ENCODE peak calls at places on chromosomes 11 and 22, in four cellular contexts. E, M, T and W are unnamed samples.

GRCh38 chr11:93655047-93655446 is 6.4 kb upstream of the CEP295 start:
- DNase-seq in E (no peak), T (no peak), M (no peak), W (no peak)

GRCh38 chr22:40426671-40427070 is 56.3 kb downstream of the SGSM3 start:
- DNase-seq in M (no peak), T (no peak), E (no peak), W (no peak)

GRCh38 chr11:116136987-116137674 is 632.9 kb upstream of the CADM1 start:
- DNase-seq in T (no peak), E (no peak), M (no peak), W (no peak)

GRCh38 chr11:91527380-91528030 is 697.1 kb upstream of the FAT3 start:
- DNase-seq in E (no peak), M (no peak), T (peak), W (no peak)

GRCh38 chr11:102831128-102831708 is 12.2 kb downstream of the MMP3 start:
- DNase-seq in E (peak), T (peak), M (peak), W (peak)

GRCh38 chr11:61771995-61772455 is 19.6 kb downstream of the MYRF start:
- DNase-seq in E (no peak), M (no peak), T (peak), W (no peak)

GRCh38 chr22:46447906-46448669 is 89.3 kb downstream of the CELSR1 start:
- DNase-seq in M (peak), T (no peak), E (no peak), W (no peak)

GRCh38 chr22:43829904-43830851 is 18.1 kb upstream of the EFCAB6 start:
- DNase-seq in E (no peak), T (no peak), M (peak), W (no peak)

GRCh38 chr11:128349650-128350296 is 237.6 kb downstream of the ETS1 start:
- DNase-seq in E (no peak), T (no peak), M (no peak), W (no peak)

GRCh38 chr11:63277345-63277943 is 34.0 kb upstream of the SLC22A25 start:
- DNase-seq in T (no peak), M (no peak), E (peak), W (no peak)
- TF ChIP-seq CTCF in T (no peak), M (no peak), E (peak), W (no peak)

GRCh38 chr11:73359930-73360742 is 16.1 kb upstream of the RELT start:
- DNase-seq in M (no peak), E (peak), T (peak), W (no peak)

GRCh38 chr11:73361953-73362776 is 14.0 kb upstream of the RELT start:
- DNase-seq in T (peak), E (no peak), M (no peak), W (no peak)

GRCh38 chr11:73365352-73366264 is 10.6 kb upstream of the RELT start:
- DNase-seq in M (no peak), E (no peak), T (no peak), W (no peak)

GRCh38 chr11:73360743-73361369 is 15.3 kb upstream of the RELT start:
- DNase-seq in T (no peak), E (no peak), M (no peak), W (no peak)

DNA sequence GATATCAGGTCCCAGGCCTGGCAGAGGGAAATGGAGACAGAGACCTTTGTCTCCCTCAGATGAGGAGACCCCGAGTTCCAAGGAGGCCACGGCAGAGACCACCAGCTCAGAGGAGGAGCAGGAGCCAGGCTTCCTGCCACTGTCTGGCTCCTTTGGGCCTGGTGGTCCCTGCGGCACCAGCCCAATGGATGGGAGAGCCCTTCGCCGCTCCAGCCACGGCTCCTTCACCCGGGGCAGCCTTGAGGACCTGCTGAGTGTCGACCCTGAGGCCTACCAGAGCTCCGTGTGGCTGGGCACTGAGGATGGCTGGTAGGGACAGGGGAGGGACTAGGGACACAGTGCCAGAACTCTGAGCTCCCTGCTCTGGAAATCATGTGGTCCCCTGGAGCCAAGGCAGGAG is 13.1 kb upstream of the RELT start:
- DNase-seq in M (no peak), E (no peak), T (no peak), W (no peak)
- TF ChIP-seq CTCF in M (no peak), E (no peak), T (no peak), W (no peak)

GRCh38 chr11:125724125-125724524 is 22.0 kb upstream of the PATE1 start:
- DNase-seq in E (peak), M (no peak), T (peak), W (peak)
- TF ChIP-seq CTCF in E (peak), M (no peak), T (peak), W (peak)

GRCh38 chr22:26757496-26757895 is 100.1 kb downstream of the MIAT start:
- DNase-seq in T (no peak), M (no peak), E (no peak), W (no peak)

GRCh38 chr22:26751217-26751616 is 93.8 kb downstream of the MIAT start:
- DNase-seq in T (peak), M (no peak), E (no peak), W (no peak)

GRCh38 chr22:26748845-26749244 is 91.5 kb downstream of the MIAT start:
- DNase-seq in E (no peak), M (no peak), T (no peak), W (no peak)

GRCh38 chr22:26756675-26757293 is 99.4 kb downstream of the MIAT start:
- DNase-seq in E (no peak), T (peak), M (peak), W (peak)

GRCh38 chr22:26753125-26753862 is 95.9 kb downstream of the MIAT start:
- DNase-seq in T (peak), M (no peak), E (no peak), W (no peak)
- TF ChIP-seq CTCF in T (peak), M (no peak), E (no peak), W (peak)

GRCh38 chr11:134861490-134862107 is 449.6 kb upstream of the B3GAT1 start:
- DNase-seq in M (no peak), T (no peak), E (no peak), W (no peak)
- TF ChIP-seq CTCF in M (no peak), T (peak), E (no peak), W (peak)

DNA sequence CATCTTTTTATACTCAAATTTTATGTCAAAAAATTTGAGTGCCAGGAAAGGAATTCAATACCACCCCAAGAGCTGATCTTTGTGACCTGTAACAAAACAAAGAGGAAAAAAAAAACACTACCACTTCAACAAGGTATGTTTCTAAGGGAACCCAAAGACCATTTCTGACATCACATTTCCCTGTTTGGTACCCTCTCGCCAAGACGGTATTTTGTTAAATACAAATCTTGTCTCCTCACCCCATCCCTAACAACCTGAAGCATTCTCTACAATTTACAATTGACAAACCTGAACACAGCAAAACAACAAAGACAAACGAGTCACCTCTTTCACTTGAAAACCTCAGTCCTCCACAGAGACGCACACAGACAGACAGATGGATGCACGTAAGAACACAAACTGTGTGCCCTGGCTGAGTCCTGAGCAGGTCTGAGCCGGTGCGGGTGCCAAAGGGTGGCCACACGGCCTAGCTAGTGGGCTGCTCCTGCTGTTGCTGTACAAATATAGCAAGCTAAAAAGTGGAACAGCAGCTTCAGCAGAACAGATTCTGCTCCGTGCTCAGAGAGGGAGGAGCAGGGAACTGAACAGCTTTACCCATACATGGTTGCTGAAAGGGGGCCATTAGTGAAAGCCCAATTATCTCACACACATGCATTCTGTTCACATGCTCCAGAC is 28.6 kb downstream of the CELF1 start:
- DNase-seq in E (no peak), T (no peak), M (no peak), W (no peak)
- TF ChIP-seq CTCF in E (no peak), T (no peak), M (no peak), W (no peak)

GRCh38 chr11:81237139-81237538 is 1496.5 kb downstream of the FAM181B start:
- DNase-seq in E (peak), M (no peak), T (peak), W (no peak)
- TF ChIP-seq CTCF in E (peak), M (peak), T (peak), W (no peak)

GRCh38 chr11:3958301-3958700 is 102.8 kb downstream of the STIM1 start:
- DNase-seq in T (peak), E (no peak), M (no peak), W (no peak)

GRCh38 chr11:3959918-3960295 is 104.4 kb downstream of the STIM1 start:
- DNase-seq in E (no peak), T (no peak), M (no peak), W (peak)

GRCh38 chr11:3956748-3957147 is 101.3 kb downstream of the STIM1 start:
- DNase-seq in M (no peak), E (no peak), T (no peak), W (no peak)

GRCh38 chr11:3957437-3957836 is 102.0 kb downstream of the STIM1 start:
- DNase-seq in M (no peak), E (no peak), T (no peak), W (no peak)

GRCh38 chr11:3959015-3959917 is 103.8 kb downstream of the STIM1 start:
- DNase-seq in E (peak), T (peak), M (no peak), W (peak)
- TF ChIP-seq CTCF in E (no peak), T (peak), M (no peak), W (peak)

DNA sequence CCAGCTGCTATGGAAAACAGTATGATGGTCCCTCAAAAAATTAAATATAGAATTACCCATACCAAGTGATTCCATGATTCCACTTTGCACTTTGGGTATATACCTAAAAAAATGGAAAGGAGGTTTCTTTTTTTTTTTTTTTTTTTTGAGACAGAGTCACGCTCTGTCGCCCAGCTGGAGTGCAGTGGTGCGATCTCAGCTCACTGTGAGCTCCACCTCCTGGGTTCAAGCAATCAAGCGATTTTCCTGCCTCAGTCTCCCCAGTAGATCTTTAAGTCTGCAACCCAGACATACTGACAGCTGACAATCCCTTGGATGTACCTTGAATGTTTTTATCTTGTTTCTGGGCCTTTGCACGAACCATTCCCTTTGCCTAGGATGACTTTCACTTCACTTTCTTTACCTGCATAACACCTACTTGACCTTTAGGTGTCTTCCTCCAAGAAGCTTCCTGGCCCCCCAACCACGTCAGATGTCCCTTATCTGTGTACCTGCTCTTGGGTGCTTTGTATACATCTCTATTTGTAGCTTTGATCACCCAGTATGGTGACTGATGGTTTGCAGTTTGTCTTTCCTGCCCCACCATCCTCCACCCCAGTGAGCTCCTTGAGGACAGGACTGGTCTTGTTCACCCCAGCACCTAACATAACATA is 11.6 kb downstream of the UCP3 start:
- DNase-seq in M (no peak), E (no peak), T (no peak), W (no peak)
- TF ChIP-seq CTCF in M (no peak), E (no peak), T (no peak), W (no peak)

DNA sequence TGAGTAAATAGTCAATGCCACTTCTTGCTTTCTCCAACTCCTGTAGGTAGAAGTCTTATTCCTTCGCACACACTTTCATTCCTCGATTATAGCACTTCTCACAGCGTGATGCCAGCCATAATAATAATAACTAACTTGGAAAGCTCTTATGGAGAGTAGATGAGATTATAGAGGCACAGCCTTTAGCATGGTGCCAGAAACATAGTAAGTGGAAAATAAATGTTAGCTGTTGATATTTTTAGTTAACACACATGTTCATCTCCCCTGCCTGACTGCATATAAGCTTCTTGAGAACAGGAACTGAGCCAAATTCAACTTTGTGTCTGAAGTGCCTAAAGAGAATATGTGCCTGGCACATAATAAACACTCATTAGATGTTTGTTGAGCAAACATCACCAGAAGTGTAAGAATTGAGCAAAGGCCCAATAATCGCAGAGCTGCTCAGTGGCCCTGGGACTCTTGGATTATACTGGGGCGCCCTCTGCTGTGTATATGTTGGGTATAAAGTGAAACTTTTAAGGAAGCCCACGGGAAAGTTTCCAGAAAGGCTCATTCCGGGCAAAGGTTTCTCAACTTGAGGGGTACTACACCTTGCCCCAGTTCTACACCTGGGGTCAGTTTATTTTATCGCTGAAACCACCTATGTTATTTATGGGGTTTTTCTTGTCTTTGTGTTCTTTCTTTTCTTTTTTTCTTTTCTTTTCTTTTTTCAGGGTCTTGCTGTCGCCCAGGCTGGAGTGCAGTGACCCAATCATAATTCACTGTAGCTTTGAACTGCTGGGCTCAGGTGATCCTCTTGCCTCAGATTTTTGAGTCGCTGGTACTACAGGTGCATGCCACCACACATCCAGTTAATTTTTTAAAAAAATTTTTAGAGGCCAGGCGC is 22.3 kb downstream of the SLN start:
- DNase-seq in E (peak), M (peak), T (peak), W (peak)
- TF ChIP-seq CTCF in E (peak), M (peak), T (peak), W (peak)